ENCODE peak calls at places on chromosomes 6 and 20, in six cellular contexts. C is stomach; T is CD4-positive, CD25-positive, alpha-beta regulatory T cell; Y is coronary artery; E is neural progenitor cell; Q is mammary epithelial cell. P is an unnamed sample.

GRCh38 chr20:4443016-4443415 is 278.7 kb upstream of the PRND start:
- DNase-seq in C (no peak), T (no peak), Y (no peak), E (no peak), Q (peak), P (no peak)

GRCh38 chr6:142297996-142298753 is 3.6 kb upstream of the ADGRG6 start:
- DNase-seq in C (no peak), T (no peak), Y (no peak), E (no peak), Q (peak), P (no peak)

GRCh38 chr20:23608251-23608846 is 2.6 kb upstream of the CST9 start:
- DNase-seq in C (no peak), T (no peak), Y (no peak), E (no peak), Q (no peak), P (no peak)

GRCh38 chr20:13549451-13549850 is 89.3 kb downstream of the TASP1 start:
- DNase-seq in C (no peak), T (no peak), Y (no peak), E (no peak), Q (no peak), P (no peak)

GRCh38 chr6:110491644-110492317 is 15.4 kb upstream of the SLC22A16 start:
- DNase-seq in C (no peak), T (no peak), Y (no peak), E (no peak), Q (peak), P (no peak)

GRCh38 chr6:77620290-77620882 is 32.5 kb upstream of the MEI4 start:
- DNase-seq in C (peak), T (no peak), Y (no peak), E (peak), Q (peak), P (peak)

GRCh38 chr20:56855693-56856092 is 226.6 kb downstream of the TFAP2C start:
- DNase-seq in C (no peak), T (no peak), Y (no peak), E (no peak), Q (no peak), P (no peak)

GRCh38 chr6:141199074-141199473 is 933.7 kb upstream of the GJE1 start:
- DNase-seq in C (no peak), T (no peak), Y (no peak), E (peak), Q (no peak), P (no peak)

GRCh38 chr6:32192608-32193039 is at the start of gene GPSM3:
- DNase-seq in C (peak), T (peak), Y (peak), E (no peak), Q (no peak), P (no peak)

GRCh38 chr6:118356054-118356453 is 192.0 kb upstream of the PLN start:
- DNase-seq in C (no peak), T (no peak), Y (no peak), E (no peak), Q (no peak), P (no peak)

GRCh38 chr6:84274856-84275255 is 47.4 kb upstream of the CEP162 start:
- DNase-seq in C (no peak), T (no peak), Y (no peak), E (no peak), Q (no peak), P (no peak)

GRCh38 chr6:36320475-36320874 is 16.2 kb downstream of the BNIP5 start:
- DNase-seq in C (no peak), T (no peak), Y (no peak), E (no peak), Q (no peak), P (no peak)

GRCh38 chr6:28977351-28978136 is 27.6 kb downstream of the ZNF311 start:
- DNase-seq in C (no peak), T (no peak), Y (no peak), E (peak), Q (peak), P (no peak)

GRCh38 chr20:1632228-1632577 is 12.4 kb upstream of the SIRPB1 start:
- DNase-seq in C (no peak), T (no peak), Y (no peak), E (no peak), Q (no peak), P (no peak)

GRCh38 chr20:61938839-61939690 is 126.6 kb downstream of the TAF4 start:
- DNase-seq in C (no peak), T (no peak), Y (no peak), E (no peak), Q (no peak), P (no peak)

GRCh38 chr6:75934643-75935472 is 137.6 kb downstream of the IMPG1 start:
- DNase-seq in C (no peak), T (no peak), Y (no peak), E (peak), Q (peak), P (peak)
- H3K27ac ChIP-seq in C (no peak), T (no peak), Y (no peak), E (no peak), Q (no peak), P (no peak)

GRCh38 chr6:12866422-12867029 is 150.0 kb downstream of the PHACTR1 start:
- DNase-seq in C (no peak), T (no peak), Y (no peak), E (no peak), Q (no peak), P (no peak)
- H3K27ac ChIP-seq in C (no peak), T (no peak), Y (no peak), E (no peak), Q (no peak), P (no peak)

GRCh38 chr6:131212024-131212423 is 76.8 kb downstream of the AKAP7 start:
- DNase-seq in C (no peak), T (no peak), Y (no peak), E (no peak), Q (no peak), P (no peak)
- H3K27ac ChIP-seq in C (no peak), T (no peak), Y (no peak), E (no peak), Q (no peak), P (no peak)

DNA sequence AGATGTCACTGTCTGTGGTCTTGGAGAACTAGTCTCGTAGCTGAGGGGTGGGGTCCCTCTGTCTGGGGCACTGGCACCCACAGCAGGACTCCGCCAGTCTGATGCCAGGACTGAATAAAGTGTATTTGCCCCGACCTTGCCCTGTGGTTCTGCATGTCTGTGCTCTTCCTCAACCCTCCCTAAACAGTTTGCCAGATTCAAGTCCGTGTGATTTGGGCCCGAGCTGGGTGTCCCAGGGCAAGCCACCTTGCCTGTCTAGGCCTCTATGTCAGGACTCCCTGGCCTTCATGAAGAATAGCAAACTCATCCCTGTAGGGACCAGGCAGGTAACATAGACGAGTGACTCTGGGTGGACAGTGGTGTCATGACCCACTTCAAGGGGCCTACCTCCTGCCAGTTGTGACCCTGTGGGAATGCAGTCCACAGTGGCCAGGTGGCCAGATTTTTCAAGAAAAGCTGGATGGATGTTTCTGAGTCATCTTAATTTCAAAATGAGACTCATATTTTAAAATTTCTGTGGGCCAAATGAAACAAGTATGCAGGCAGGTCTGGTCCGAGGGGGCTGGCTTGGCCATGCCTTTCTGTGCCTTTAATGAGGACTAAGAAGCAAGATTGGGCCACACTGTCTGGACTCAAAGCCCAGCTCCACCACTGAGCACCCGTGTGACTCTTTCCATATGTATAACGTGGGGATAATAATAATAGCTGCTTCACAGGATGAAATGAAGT is 3.4 kb downstream of the SOX12 start:
- DNase-seq in C (no peak), T (no peak), Y (no peak), E (no peak), Q (no peak), P (no peak)
- H3K27ac ChIP-seq in C (no peak), T (no peak), Y (peak), E (no peak), Q (no peak), P (no peak)

GRCh38 chr6:15531973-15532372 is 130.9 kb downstream of the DTNBP1 start:
- DNase-seq in C (no peak), T (no peak), Y (no peak), E (no peak), Q (no peak), P (no peak)

GRCh38 chr6:15536201-15536955 is 126.5 kb downstream of the DTNBP1 start:
- DNase-seq in C (no peak), T (no peak), Y (no peak), E (no peak), Q (no peak), P (no peak)

GRCh38 chr6:15533379-15534044 is 129.3 kb downstream of the DTNBP1 start:
- DNase-seq in C (no peak), T (no peak), Y (no peak), E (no peak), Q (no peak), P (no peak)

GRCh38 chr6:15535495-15536200 is 127.2 kb downstream of the DTNBP1 start:
- DNase-seq in C (no peak), T (no peak), Y (no peak), E (no peak), Q (no peak), P (no peak)

GRCh38 chr6:15534970-15535369 is 127.9 kb downstream of the DTNBP1 start:
- DNase-seq in C (no peak), T (no peak), Y (no peak), E (no peak), Q (no peak), P (no peak)
- H3K27ac ChIP-seq in C (no peak), T (no peak), Y (no peak), E (no peak), Q (no peak), P (no peak)